ENCODE peak calls at places on chromosomes 7 and 10, in eight cellular contexts. L is NT2/D1, R is epithelial cell of proximal tubule, A is adipocyte, J is transverse colon, K is stomach, P is aorta, Y is colonic mucosa. Z is an unnamed sample.

GRCh38 chr10:125057158-125058001 is 103.0 kb downstream of the CTBP2 start:
- DNase-seq in A (peak; percentile 87), K (no peak), L (no peak), J (peak; percentile 60), R (no peak), Y (peak; percentile 58), P (peak; percentile 81), Z (no peak)

GRCh38 chr7:142880886-142881505 is 4.5 kb downstream of the TRPV6 start:
- DNase-seq in A (peak; percentile 46), J (no peak), Y (no peak), R (no peak), P (peak; percentile 21), K (peak; percentile 58), L (peak; percentile 47), Z (peak; percentile 67)

GRCh38 chr7:102967798-102968197 is 55.0 kb downstream of the LRRC17 start:
- DNase-seq in P (no peak), R (peak; percentile 23), J (no peak), K (no peak), L (no peak), Y (no peak), A (peak; percentile 15), Z (no peak)

GRCh38 chr7:31981874-31982390 is 88.3 kb downstream of the PDE1C start:
- DNase-seq in A (no peak), J (no peak), Y (no peak), P (no peak), K (no peak), L (no peak), R (no peak), Z (no peak)

GRCh38 chr10:117413928-117414618 is 38.8 kb upstream of the PDZD8 start:
- DNase-seq in J (no peak), R (no peak), P (no peak), L (no peak), Y (no peak), A (no peak), K (no peak), Z (peak; percentile 36)

GRCh38 chr7:55774327-55775050 is 88.1 kb downstream of the SEPTIN14 start:
- DNase-seq in J (no peak), K (no peak), A (no peak), Y (no peak), L (no peak), P (no peak), R (no peak), Z (no peak)

GRCh38 chr10:8583096-8583495 is 528.6 kb downstream of the GATA3 start:
- DNase-seq in J (no peak), L (no peak), P (no peak), R (no peak), A (no peak), K (no peak), Y (no peak), Z (no peak)

GRCh38 chr10:6236349-6237188 is 33.8 kb downstream of the PFKFB3 start:
- DNase-seq in P (peak; percentile 74), J (no peak), A (no peak), R (no peak), K (no peak), L (no peak), Y (no peak), Z (no peak)

GRCh38 chr7:155785536-155785935 is 26.7 kb downstream of the SHH start:
- DNase-seq in A (no peak), K (no peak), Y (no peak), R (peak; percentile 32), J (no peak), P (peak; percentile 2), L (no peak), Z (no peak)

GRCh38 chr7:116353614-116354013 is 143.3 kb downstream of the TES start:
- DNase-seq in P (peak; percentile 78), Y (peak; percentile 27), L (no peak), R (no peak), A (peak; percentile 32), J (peak; percentile 22), K (peak; percentile 70), Z (peak; percentile 42)

GRCh38 chr10:25701651-25702050 is 232.4 kb upstream of the MYO3A start:
- DNase-seq in J (no peak), P (no peak), R (no peak), A (no peak), Y (no peak), L (no peak), K (no peak), Z (no peak)

GRCh38 chr7:133688483-133689239 is 435.8 kb downstream of the EXOC4 start:
- DNase-seq in R (no peak), P (no peak), A (peak; percentile 70), L (no peak), J (no peak), Y (no peak), K (no peak), Z (no peak)

GRCh38 chr7:29808075-29808786 is 1.9 kb downstream of the WIPF3 start:
- DNase-seq in A (no peak), R (no peak), L (no peak), Y (no peak), P (no peak), J (no peak), K (no peak), Z (no peak)
- H3K4me3 ChIP-seq in A (no peak overlapping the region), R (no peak overlapping the region), L (no peak overlapping the region), Y (no peak overlapping the region), P (no peak overlapping the region), J (no peak overlapping the region), K (peak overlapping the region; percentile 72), Z (no peak overlapping the region)

GRCh38 chr7:10939911-10940747 is 33.5 kb upstream of the PHF14 start:
- DNase-seq in L (peak; percentile 91), P (peak; percentile 94), R (peak; percentile 84), K (peak; percentile 90), J (peak; percentile 88), Y (peak; percentile 89), A (peak; percentile 97), Z (peak; percentile 92)
- H3K4me3 ChIP-seq in L (peak overlapping the region; percentile 95), P (peak overlapping the region; percentile 94), R (peak overlapping the region; percentile 97), K (peak overlapping the region; percentile 68), J (peak overlapping the region; percentile 80), Y (peak overlapping the region; percentile 69), A (peak overlapping the region; percentile 98), Z (peak overlapping the region; percentile 55)

GRCh38 chr7:8440670-8441069 is 7.3 kb downstream of the NXPH1 start:
- DNase-seq in K (no peak), P (no peak), L (no peak), J (no peak), Y (no peak), R (no peak), A (no peak), Z (no peak)

GRCh38 chr7:8442295-8442813 is 8.9 kb downstream of the NXPH1 start:
- DNase-seq in A (no peak), J (no peak), R (no peak), Y (no peak), L (no peak), P (no peak), K (no peak), Z (no peak)

GRCh38 chr7:8441602-8442294 is 8.3 kb downstream of the NXPH1 start:
- DNase-seq in J (no peak), A (no peak), R (no peak), P (no peak), Y (no peak), K (no peak), L (peak; percentile 57), Z (no peak)

GRCh38 chr7:8442814-8443304 is 9.4 kb downstream of the NXPH1 start:
- DNase-seq in A (peak; percentile 15), Y (peak; percentile 47), K (peak; percentile 48), P (no peak), L (peak; percentile 85), R (no peak), J (no peak), Z (no peak)

GRCh38 chr7:8441106-8441590 is 7.7 kb downstream of the NXPH1 start:
- DNase-seq in K (no peak), P (no peak), A (no peak), R (no peak), Y (no peak), L (no peak), J (no peak), Z (no peak)
- H3K4me3 ChIP-seq in K (no peak overlapping the region), P (no peak overlapping the region), A (no peak overlapping the region), R (no peak overlapping the region), Y (no peak overlapping the region), L (peak overlapping the region; percentile 19), J (no peak overlapping the region), Z (no peak overlapping the region)

DNA sequence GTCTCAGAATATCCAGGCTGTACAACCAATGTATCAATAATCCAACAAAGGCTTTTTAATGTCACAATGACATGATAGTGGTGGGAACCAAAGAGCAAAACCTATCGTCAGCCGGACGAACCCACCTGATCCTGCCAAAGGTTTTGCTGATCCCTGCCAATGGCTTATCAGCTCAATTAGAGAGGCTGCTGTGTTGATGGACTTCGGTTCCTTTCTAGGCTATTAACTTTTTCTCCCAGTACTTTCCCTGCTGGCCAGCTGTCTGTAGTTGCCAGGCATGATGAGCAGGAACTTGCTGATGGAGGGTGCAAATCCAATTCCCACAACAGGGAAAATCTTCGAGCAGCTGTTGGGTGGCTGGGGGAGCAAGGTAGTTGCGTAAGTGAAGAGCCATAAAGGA is 2.4 kb downstream of the LMOD2 start:
- DNase-seq in Y (no peak), P (no peak), K (no peak), J (no peak), L (no peak), A (no peak), R (no peak), Z (peak; percentile 81)
- H3K4me3 ChIP-seq in Y (no peak overlapping the region), P (no peak overlapping the region), K (no peak overlapping the region), J (no peak overlapping the region), L (no peak overlapping the region), A (no peak overlapping the region), R (no peak overlapping the region), Z (no peak overlapping the region)

DNA sequence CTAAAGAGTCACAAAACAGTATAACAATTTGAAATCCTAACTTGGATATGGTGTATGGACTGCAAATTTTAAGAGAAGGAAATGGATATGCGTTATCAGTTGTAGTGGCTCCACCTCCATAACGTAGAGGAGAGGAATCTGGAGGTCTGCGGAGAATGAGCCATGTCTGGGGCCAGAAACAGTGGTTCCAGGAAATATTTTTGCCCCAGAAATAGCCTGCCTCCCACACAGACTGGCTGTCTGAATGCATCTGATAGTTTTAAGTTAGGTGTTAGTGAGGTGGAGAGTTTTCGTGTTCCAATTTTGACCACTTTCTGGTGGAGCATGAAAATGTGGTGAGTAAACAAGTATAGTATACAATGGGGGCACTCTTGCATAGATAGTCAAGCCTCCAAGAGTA is 1.6 kb downstream of the PHTF2 start:
- DNase-seq in J (no peak), A (peak; percentile 37), R (no peak), Y (peak; percentile 31), L (no peak), K (no peak), P (no peak), Z (no peak)
- H3K4me3 ChIP-seq in J (no peak overlapping the region), A (peak overlapping the region; percentile 97), R (no peak overlapping the region), Y (no peak overlapping the region), L (no peak overlapping the region), K (peak overlapping the region; percentile 96), P (peak overlapping the region; percentile 9), Z (peak overlapping the region; percentile 2)